ENCODE peak calls at places on chromosomes 4 and X, in ten cellular contexts. O, M, J, H, Q, N, R, K, B and D are unnamed samples.

GRCh38 chrX:83819304-83819703 is 41.6 kb upstream of the CYLC1 start:
- DNase-seq in M (no peak), H (no peak), K (no peak), O (no peak), B (peak; percentile 1), R (no peak), N (no peak), Q (no peak), J (no peak), D (no peak)

GRCh38 chr4:15327311-15328298 is 100.2 kb upstream of the C1QTNF7 start:
- DNase-seq in J (no peak), N (peak; percentile 85), B (no peak), R (peak; percentile 23), Q (no peak), O (no peak), K (peak; percentile 23), H (no peak), M (no peak), D (no peak)

GRCh38 chr4:111266937-111267336 is 644.1 kb upstream of the PITX2 start:
- DNase-seq in M (no peak), O (no peak), K (no peak), B (no peak), R (no peak), J (no peak), Q (no peak), H (no peak), N (no peak), D (no peak)

GRCh38 chr4:25925486-25926201 is 11.6 kb downstream of the SMIM20 start:
- DNase-seq in O (peak; percentile 33), H (peak; percentile 41), N (peak; percentile 38), K (peak; percentile 58), B (peak; percentile 65), R (peak; percentile 31), Q (peak; percentile 20), J (peak; percentile 58), M (peak; percentile 49), D (no peak)

GRCh38 chr4:150238591-150238990 is 160.3 kb downstream of the DCLK2 start:
- DNase-seq in J (no peak), K (no peak), M (no peak), Q (no peak), N (no peak), H (no peak), B (no peak), O (no peak), R (no peak), D (no peak)

GRCh38 chr4:175971393-175972179 is 94.1 kb upstream of the WDR17 start:
- DNase-seq in B (peak; percentile 41), H (peak; percentile 8), M (no peak), R (no peak), N (no peak), K (no peak), O (no peak), Q (no peak), J (no peak), D (no peak)

GRCh38 chr4:72208421-72209075 is 176.7 kb downstream of the NPFFR2 start:
- DNase-seq in K (no peak), B (no peak), O (no peak), N (no peak), M (no peak), H (no peak), Q (peak; percentile 38), J (no peak), R (no peak), D (no peak)

GRCh38 chrX:111506826-111507225 is 4.6 kb upstream of the SERTM2 start:
- DNase-seq in N (no peak), K (no peak), J (no peak), R (no peak), O (no peak), M (no peak), H (no peak), B (no peak), Q (no peak), D (no peak)

GRCh38 chrX:17414839-17415238 is 39.8 kb downstream of the NHS start:
- DNase-seq in H (peak; percentile 43), R (no peak), J (no peak), B (peak; percentile 16), M (no peak), N (no peak), Q (no peak), K (peak; percentile 40), O (peak; percentile 22), D (no peak)

GRCh38 chr4:59200992-59201391 is 1999.1 kb upstream of the ADGRL3 start:
- DNase-seq in H (peak; percentile 17), K (no peak), J (no peak), B (no peak), O (no peak), M (no peak), N (no peak), R (no peak), Q (no peak), D (no peak)

GRCh38 chrX:120463241-120463640 is 5.9 kb downstream of the LAMP2 start:
- DNase-seq in O (no peak), H (peak; percentile 18), Q (peak; percentile 33), R (no peak), B (no peak), M (no peak), N (peak; percentile 58), K (no peak), J (no peak), D (no peak)

GRCh38 chrX:100928660-100929613 is at the start of gene XKRX:
- DNase-seq in R (no peak), M (peak; percentile 57), B (peak; percentile 62), H (peak; percentile 52), J (peak; percentile 75), Q (peak; percentile 39), O (peak; percentile 71), N (no peak), K (peak; percentile 66), D (peak; percentile 38)

GRCh38 chrX:110201799-110202198 is 116.1 kb downstream of the AMMECR1 start:
- DNase-seq in M (no peak), R (no peak), N (no peak), Q (peak; percentile 54), H (no peak), O (no peak), B (no peak), K (no peak), J (no peak), D (no peak)

GRCh38 chrX:44785652-44786051 is 58.2 kb upstream of the DUSP21 start:
- DNase-seq in B (no peak), M (no peak), R (peak; percentile 50), H (no peak), O (no peak), J (no peak), Q (peak; percentile 67), K (no peak), N (no peak), D (no peak)

GRCh38 chrX:126064901-126065541 is 101.1 kb downstream of the DCAF12L2 start:
- DNase-seq in R (no peak), J (peak; percentile 12), H (no peak), Q (no peak), B (no peak), N (no peak), M (no peak), K (no peak), O (no peak), D (no peak)

GRCh38 chrX:40174594-40175415 is 77.0 kb upstream of the BCOR start:
- DNase-seq in N (peak; percentile 82), Q (no peak), R (peak; percentile 48), B (peak; percentile 78), O (peak; percentile 57), J (peak; percentile 64), H (peak; percentile 82), K (peak; percentile 82), M (peak; percentile 50), D (no peak)

GRCh38 chrX:63812826-63813225 is 27.8 kb upstream of the ARHGEF9 start:
- DNase-seq in M (no peak), H (no peak), O (no peak), J (no peak), Q (no peak), R (no peak), N (no peak), B (no peak), K (no peak), D (no peak)

GRCh38 chr4:102663073-102663472 is 97.7 kb downstream of the MANBA start:
- DNase-seq in H (no peak), M (no peak), B (no peak), Q (peak; percentile 72), R (peak; percentile 43), O (no peak), J (no peak), K (no peak), N (peak; percentile 83), D (no peak)

GRCh38 chrX:1507511-1508463 is 29.2 kb downstream of the P2RY8 start:
- DNase-seq in O (peak; percentile 37), K (no peak), R (no peak), Q (peak; percentile 15), B (no peak), J (peak; percentile 60), H (no peak), N (no peak), M (no peak), D (no peak)

GRCh38 chr4:168850016-168850415 is 160.0 kb downstream of the CBR4 start:
- DNase-seq in K (no peak), R (no peak), O (no peak), H (no peak), M (no peak), N (no peak), B (no peak), J (no peak), Q (no peak), D (no peak)

GRCh38 chr4:73682508-73682907 is 57.9 kb upstream of the CXCL8 start:
- DNase-seq in N (no peak), M (no peak), J (no peak), H (no peak), O (no peak), B (no peak), R (no peak), K (no peak), Q (peak; percentile 68), D (no peak)

GRCh38 chrX:118550792-118551191 is 55.2 kb downstream of the DOCK11 start:
- DNase-seq in N (no peak), Q (peak; percentile 71), M (no peak), R (no peak), H (no peak), O (no peak), J (no peak), B (no peak), K (no peak), D (no peak)
- H3K36me3 ChIP-seq in N (peaks cover 9% of the 10 kb centered on the region), Q (no peaks in the 10 kb centered on the region), M (no peaks in the 10 kb centered on the region), R (no peaks in the 10 kb centered on the region), H (no peaks in the 10 kb centered on the region), O (no peaks in the 10 kb centered on the region), J (peaks cover 3% of the 10 kb centered on the region), B (no peaks in the 10 kb centered on the region), K (no peaks in the 10 kb centered on the region), D (no peaks in the 10 kb centered on the region)

GRCh38 chr4:152644130-152644529 is 35.7 kb downstream of the TMEM154 start:
- DNase-seq in M (no peak), O (no peak), J (no peak), Q (no peak), R (no peak), K (no peak), H (no peak), B (no peak), N (no peak), D (no peak)
- H3K27ac ChIP-seq in M (peak overlapping the region; percentile 15), O (no peak overlapping the region), J (no peak overlapping the region), Q (no peak overlapping the region), R (no peak overlapping the region), K (no peak overlapping the region), H (no peak overlapping the region), B (no peak overlapping the region), N (no peak overlapping the region), D (no peak overlapping the region)

GRCh38 chr4:5824227-5824626 is 68.7 kb downstream of the CRMP1 start:
- DNase-seq in J (no peak), R (peak; percentile 24), H (no peak), O (no peak), K (no peak), M (no peak), N (no peak), Q (no peak), B (no peak), D (no peak)
- H3K36me3 ChIP-seq in J (peaks cover 37% of the 10 kb centered on the region), R (peaks cover 52% of the 10 kb centered on the region), H (no peaks in the 10 kb centered on the region), O (no peaks in the 10 kb centered on the region), K (no peaks in the 10 kb centered on the region), M (no peaks in the 10 kb centered on the region), N (peaks cover 91% of the 10 kb centered on the region), Q (peaks cover 8% of the 10 kb centered on the region), B (peaks cover 5% of the 10 kb centered on the region), D (peaks cover 23% of the 10 kb centered on the region)

GRCh38 chrX:71650333-71650969 is 16.9 kb upstream of the LOC101059915 start:
- DNase-seq in O (peak; percentile 34), K (no peak), N (no peak), B (no peak), H (peak; percentile 41), R (no peak), J (no peak), Q (no peak), M (peak; percentile 58), D (no peak)
- H3K27ac ChIP-seq in O (no peak overlapping the region), K (no peak overlapping the region), N (no peak overlapping the region), B (no peak overlapping the region), H (no peak overlapping the region), R (no peak overlapping the region), J (no peak overlapping the region), Q (no peak overlapping the region), M (no peak overlapping the region), D (no peak overlapping the region)